ENCODE peak calls at places on chromosomes 2 and 18, in seven cellular contexts. One of them, this sample, is unnamed.

GRCh38 chr2:100882645-100883613 is 63.0 kb downstream of the NPAS2 start:
- DNase-seq in H9: no peak
- DNase-seq in mesendoderm: peak
- DNase-seq in trophoblast cell: peak
- DNase-seq in neuronal stem cell: no peak
- DNase-seq in H1: no peak
- DNase-seq in IMR-90: peak
- DNase-seq in this sample: no peak

GRCh38 chr2:226123307-226123706 is 676.3 kb downstream of the IRS1 start:
- DNase-seq in trophoblast cell: no peak
- DNase-seq in mesendoderm: no peak
- DNase-seq in H1: no peak
- DNase-seq in IMR-90: no peak
- DNase-seq in H9: no peak
- DNase-seq in neuronal stem cell: no peak
- DNase-seq in this sample: no peak

GRCh38 chr18:57128229-57128911 is 18.5 kb upstream of the BOD1L2 start:
- DNase-seq in IMR-90: no peak
- DNase-seq in neuronal stem cell: no peak
- DNase-seq in trophoblast cell: no peak
- DNase-seq in H1: no peak
- DNase-seq in mesendoderm: no peak
- DNase-seq in H9: no peak
- DNase-seq in this sample: no peak

GRCh38 chr2:237694423-237695194 is 67.2 kb downstream of the LRRFIP1 start:
- DNase-seq in mesendoderm: no peak
- DNase-seq in neuronal stem cell: no peak
- DNase-seq in H9: peak
- DNase-seq in IMR-90: no peak
- DNase-seq in trophoblast cell: no peak
- DNase-seq in H1: no peak
- DNase-seq in this sample: no peak

GRCh38 chr2:11343626-11344341 is 652 bp downstream of the ROCK2 start:
- DNase-seq in neuronal stem cell: peak
- DNase-seq in H1: peak
- DNase-seq in H9: peak
- DNase-seq in IMR-90: peak
- DNase-seq in trophoblast cell: peak
- DNase-seq in mesendoderm: peak
- DNase-seq in this sample: peak

GRCh38 chr2:40358783-40359182 is 93.1 kb downstream of the SLC8A1 start:
- DNase-seq in IMR-90: no peak
- DNase-seq in neuronal stem cell: no peak
- DNase-seq in mesendoderm: no peak
- DNase-seq in trophoblast cell: no peak
- DNase-seq in H9: no peak
- DNase-seq in H1: no peak
- DNase-seq in this sample: no peak

GRCh38 chr2:74464406-74464805 is 776 bp downstream of the MOGS start:
- DNase-seq in mesendoderm: no peak
- DNase-seq in H1: no peak
- DNase-seq in trophoblast cell: no peak
- DNase-seq in IMR-90: no peak
- DNase-seq in H9: no peak
- DNase-seq in neuronal stem cell: no peak
- DNase-seq in this sample: no peak

GRCh38 chr2:161123531-161124030 is 36.6 kb upstream of the TANK start:
- DNase-seq in mesendoderm: no peak
- DNase-seq in H1: no peak
- DNase-seq in trophoblast cell: peak
- DNase-seq in H9: no peak
- DNase-seq in neuronal stem cell: no peak
- DNase-seq in IMR-90: no peak
- DNase-seq in this sample: no peak

GRCh38 chr2:190466819-190467444 is 58.8 kb downstream of the MFSD6 start:
- DNase-seq in H9: no peak
- DNase-seq in H1: no peak
- DNase-seq in neuronal stem cell: peak
- DNase-seq in mesendoderm: peak
- DNase-seq in trophoblast cell: no peak
- DNase-seq in IMR-90: peak
- DNase-seq in this sample: no peak

GRCh38 chr18:42675810-42676209 is 439.7 kb downstream of the RIT2 start:
- DNase-seq in H1: no peak
- DNase-seq in H9: no peak
- DNase-seq in trophoblast cell: no peak
- DNase-seq in neuronal stem cell: no peak
- DNase-seq in mesendoderm: no peak
- DNase-seq in IMR-90: no peak
- DNase-seq in this sample: no peak

GRCh38 chr18:42670860-42671259 is 444.6 kb downstream of the RIT2 start:
- DNase-seq in H1: no peak
- DNase-seq in neuronal stem cell: no peak
- DNase-seq in IMR-90: no peak
- DNase-seq in trophoblast cell: no peak
- DNase-seq in mesendoderm: no peak
- DNase-seq in H9: no peak
- DNase-seq in this sample: no peak
- H4K8ac ChIP-seq in H1: no peak
- H4K8ac ChIP-seq in neuronal stem cell: no peak
- H4K8ac ChIP-seq in IMR-90: no peak
- H4K8ac ChIP-seq in trophoblast cell: no peak
- H4K8ac ChIP-seq in mesendoderm: no peak
- H4K8ac ChIP-seq in H9: no peak
- H4K8ac ChIP-seq in this sample: no peak

GRCh38 chr2:20140321-20141055 is 84.4 kb downstream of the SDC1 start:
- DNase-seq in trophoblast cell: no peak
- DNase-seq in H9: no peak
- DNase-seq in neuronal stem cell: no peak
- DNase-seq in IMR-90: no peak
- DNase-seq in H1: no peak
- DNase-seq in mesendoderm: no peak
- DNase-seq in this sample: no peak
- H3K9ac ChIP-seq in trophoblast cell: no peak
- H3K9ac ChIP-seq in H9: no peak
- H3K9ac ChIP-seq in neuronal stem cell: no peak
- H3K9ac ChIP-seq in IMR-90: no peak
- H3K9ac ChIP-seq in H1: no peak
- H3K9ac ChIP-seq in mesendoderm: no peak
- H3K9ac ChIP-seq in this sample: no peak

GRCh38 chr2:235478609-235479008 is 15.2 kb upstream of the AGAP1 start:
- DNase-seq in H9: no peak
- DNase-seq in H1: no peak
- DNase-seq in trophoblast cell: no peak
- DNase-seq in neuronal stem cell: no peak
- DNase-seq in mesendoderm: no peak
- DNase-seq in IMR-90: no peak
- DNase-seq in this sample: no peak
- H4K8ac ChIP-seq in H9: no peak
- H4K8ac ChIP-seq in H1: no peak
- H4K8ac ChIP-seq in trophoblast cell: no peak
- H4K8ac ChIP-seq in neuronal stem cell: no peak
- H4K8ac ChIP-seq in mesendoderm: no peak
- H4K8ac ChIP-seq in IMR-90: no peak
- H4K8ac ChIP-seq in this sample: no peak

GRCh38 chr2:64592994-64593655 is 60.6 kb downstream of the SERTAD2 start:
- DNase-seq in H9: no peak
- DNase-seq in trophoblast cell: no peak
- DNase-seq in IMR-90: peak
- DNase-seq in H1: no peak
- DNase-seq in mesendoderm: no peak
- DNase-seq in neuronal stem cell: no peak
- DNase-seq in this sample: peak

GRCh38 chr2:64586883-64587481 is 62.9 kb downstream of the AFTPH start:
- DNase-seq in neuronal stem cell: peak
- DNase-seq in H1: no peak
- DNase-seq in trophoblast cell: peak
- DNase-seq in H9: no peak
- DNase-seq in mesendoderm: peak
- DNase-seq in IMR-90: peak
- DNase-seq in this sample: peak

GRCh38 chr2:64595397-64596160 is 58.1 kb downstream of the SERTAD2 start:
- DNase-seq in H1: no peak
- DNase-seq in mesendoderm: peak
- DNase-seq in trophoblast cell: no peak
- DNase-seq in neuronal stem cell: no peak
- DNase-seq in H9: no peak
- DNase-seq in IMR-90: peak
- DNase-seq in this sample: peak

GRCh38 chr2:64594563-64594989 is 59.1 kb downstream of the SERTAD2 start:
- DNase-seq in neuronal stem cell: no peak
- DNase-seq in IMR-90: peak
- DNase-seq in trophoblast cell: no peak
- DNase-seq in H1: no peak
- DNase-seq in H9: no peak
- DNase-seq in mesendoderm: no peak
- DNase-seq in this sample: peak

GRCh38 chr2:64591188-64591587 is 62.5 kb downstream of the SERTAD2 start:
- DNase-seq in H1: no peak
- DNase-seq in mesendoderm: no peak
- DNase-seq in trophoblast cell: no peak
- DNase-seq in H9: no peak
- DNase-seq in neuronal stem cell: no peak
- DNase-seq in IMR-90: no peak
- DNase-seq in this sample: no peak
- H3K9ac ChIP-seq in H1: no peak
- H3K9ac ChIP-seq in mesendoderm: no peak
- H3K9ac ChIP-seq in trophoblast cell: no peak
- H3K9ac ChIP-seq in H9: no peak
- H3K9ac ChIP-seq in neuronal stem cell: peak
- H3K9ac ChIP-seq in IMR-90: no peak
- H3K9ac ChIP-seq in this sample: no peak

This sample was measured in mesenchymal stem cell.